ENCODE peak calls at places on chromosomes 7 and 10, in seven cellular contexts. One of them, this sample, is unnamed. For H3K4me1, the result is how much of the 10 kb centered on the place peaks cover.

GRCh38 chr10:88852327-88852726 is 683 bp upstream of the ANKRD22 start:
- DNase-seq in GM23248: no peak
- DNase-seq in H1: no peak
- DNase-seq in breast epithelium: no peak
- DNase-seq in right cardiac atrium: no peak
- DNase-seq in mesenchymal stem cell: no peak
- DNase-seq in A549: no peak
- DNase-seq in this sample: no peak

GRCh38 chr7:90692947-90693346 is 96.8 kb downstream of the CDK14 start:
- DNase-seq in A549: no peak
- DNase-seq in mesenchymal stem cell: no peak
- DNase-seq in GM23248: peak
- DNase-seq in right cardiac atrium: no peak
- DNase-seq in breast epithelium: no peak
- DNase-seq in H1: no peak
- DNase-seq in this sample: no peak

GRCh38 chr7:154682003-154682402 is 320.9 kb downstream of the PAXIP1 start:
- DNase-seq in mesenchymal stem cell: no peak
- DNase-seq in GM23248: no peak
- DNase-seq in A549: no peak
- DNase-seq in H1: no peak
- DNase-seq in breast epithelium: no peak
- DNase-seq in right cardiac atrium: no peak
- DNase-seq in this sample: no peak

GRCh38 chr7:96596120-96596826 is 113.4 kb downstream of the SEM1 start:
- DNase-seq in GM23248: peak
- DNase-seq in breast epithelium: no peak
- DNase-seq in mesenchymal stem cell: peak
- DNase-seq in H1: no peak
- DNase-seq in right cardiac atrium: no peak
- DNase-seq in A549: peak
- DNase-seq in this sample: no peak

GRCh38 chr7:158097511-158098124 is 490.0 kb downstream of the PTPRN2 start:
- DNase-seq in H1: no peak
- DNase-seq in GM23248: no peak
- DNase-seq in breast epithelium: no peak
- DNase-seq in right cardiac atrium: no peak
- DNase-seq in mesenchymal stem cell: no peak
- DNase-seq in A549: no peak
- DNase-seq in this sample: no peak

GRCh38 chr7:17772581-17773288 is 167.6 kb downstream of the SNX13 start:
- DNase-seq in H1: no peak
- DNase-seq in mesenchymal stem cell: peak
- DNase-seq in right cardiac atrium: no peak
- DNase-seq in A549: no peak
- DNase-seq in breast epithelium: no peak
- DNase-seq in GM23248: no peak
- DNase-seq in this sample: no peak

GRCh38 chr7:90957883-90958282 is 306.4 kb upstream of the FZD1 start:
- DNase-seq in right cardiac atrium: no peak
- DNase-seq in A549: no peak
- DNase-seq in mesenchymal stem cell: no peak
- DNase-seq in breast epithelium: no peak
- DNase-seq in H1: no peak
- DNase-seq in GM23248: no peak
- DNase-seq in this sample: no peak

GRCh38 chr7:23404546-23405239 is 65.6 kb downstream of the IGF2BP3 start:
- DNase-seq in A549: no peak
- DNase-seq in H1: no peak
- DNase-seq in right cardiac atrium: no peak
- DNase-seq in breast epithelium: no peak
- DNase-seq in mesenchymal stem cell: peak
- DNase-seq in GM23248: no peak
- DNase-seq in this sample: no peak

GRCh38 chr10:97780991-97781540 is 9.3 kb upstream of the SFRP5 start:
- DNase-seq in breast epithelium: no peak
- DNase-seq in right cardiac atrium: peak
- DNase-seq in H1: no peak
- DNase-seq in mesenchymal stem cell: no peak
- DNase-seq in A549: no peak
- DNase-seq in GM23248: no peak
- DNase-seq in this sample: no peak

GRCh38 chr7:2168612-2169312 is 64.0 kb downstream of the MAD1L1 start:
- DNase-seq in GM23248: no peak
- DNase-seq in right cardiac atrium: peak
- DNase-seq in mesenchymal stem cell: no peak
- DNase-seq in A549: no peak
- DNase-seq in H1: no peak
- DNase-seq in breast epithelium: no peak
- DNase-seq in this sample: no peak

GRCh38 chr10:105844653-105845052 is 1203.6 kb downstream of the SORCS3 start:
- DNase-seq in breast epithelium: no peak
- DNase-seq in GM23248: no peak
- DNase-seq in H1: no peak
- DNase-seq in A549: no peak
- DNase-seq in right cardiac atrium: no peak
- DNase-seq in mesenchymal stem cell: no peak
- DNase-seq in this sample: no peak

GRCh38 chr10:31836569-31837406 is 91.8 kb downstream of the ARHGAP12 start:
- DNase-seq in H1: no peak
- DNase-seq in GM23248: peak
- DNase-seq in breast epithelium: no peak
- DNase-seq in A549: peak
- DNase-seq in mesenchymal stem cell: peak
- DNase-seq in right cardiac atrium: no peak
- DNase-seq in this sample: no peak

GRCh38 chr10:125151824-125152634 is 8.3 kb downstream of the CTBP2 start:
- DNase-seq in H1: peak
- DNase-seq in GM23248: no peak
- DNase-seq in A549: no peak
- DNase-seq in right cardiac atrium: peak
- DNase-seq in mesenchymal stem cell: no peak
- DNase-seq in breast epithelium: no peak
- DNase-seq in this sample: no peak
- H3K4me3 ChIP-seq in H1: peak
- H3K4me3 ChIP-seq in GM23248: no peak
- H3K4me3 ChIP-seq in A549: no peak
- H3K4me3 ChIP-seq in right cardiac atrium: no peak
- H3K4me3 ChIP-seq in mesenchymal stem cell: no peak
- H3K4me3 ChIP-seq in breast epithelium: no peak
- H3K4me3 ChIP-seq in this sample: peak

GRCh38 chr10:81828251-81828650 is 46.7 kb upstream of the NRG3 start:
- DNase-seq in mesenchymal stem cell: no peak
- DNase-seq in H1: no peak
- DNase-seq in right cardiac atrium: no peak
- DNase-seq in A549: no peak
- DNase-seq in breast epithelium: no peak
- DNase-seq in GM23248: no peak
- DNase-seq in this sample: no peak

GRCh38 chr10:81831060-81831459 is 43.9 kb upstream of the NRG3 start:
- DNase-seq in right cardiac atrium: peak
- DNase-seq in mesenchymal stem cell: no peak
- DNase-seq in GM23248: no peak
- DNase-seq in A549: no peak
- DNase-seq in breast epithelium: no peak
- DNase-seq in H1: no peak
- DNase-seq in this sample: no peak
- H3K4me1 ChIP-seq in right cardiac atrium: under half
- H3K4me1 ChIP-seq in mesenchymal stem cell: under half
- H3K4me1 ChIP-seq in GM23248: under half
- H3K4me1 ChIP-seq in A549: under half
- H3K4me1 ChIP-seq in breast epithelium: under half
- H3K4me1 ChIP-seq in H1: under half
- H3K4me1 ChIP-seq in this sample: under half

DNA sequence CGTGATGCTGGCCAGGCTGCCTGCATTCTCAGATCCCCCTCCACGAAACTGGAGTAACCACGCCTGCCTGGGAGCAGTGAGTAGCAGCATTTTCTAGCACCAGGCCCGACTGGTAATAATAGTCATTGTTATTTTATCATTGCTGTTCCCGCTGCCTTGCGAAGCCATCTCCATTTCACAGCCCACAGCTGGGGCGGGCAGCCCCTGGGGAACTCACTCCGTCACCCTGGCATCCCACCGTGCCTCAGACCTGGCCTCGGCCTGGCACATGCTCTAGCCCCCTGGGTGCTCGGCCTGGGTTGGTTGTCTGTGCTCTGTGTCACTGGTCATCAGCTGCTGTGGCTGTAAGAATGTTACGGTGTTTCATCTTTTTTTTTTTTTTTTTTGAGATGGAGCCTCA is 57.7 kb upstream of the SH2B2 start:
- DNase-seq in breast epithelium: no peak
- DNase-seq in A549: no peak
- DNase-seq in mesenchymal stem cell: no peak
- DNase-seq in H1: no peak
- DNase-seq in GM23248: no peak
- DNase-seq in right cardiac atrium: no peak
- DNase-seq in this sample: no peak
- H3K4me3 ChIP-seq in breast epithelium: no peak
- H3K4me3 ChIP-seq in A549: no peak
- H3K4me3 ChIP-seq in mesenchymal stem cell: no peak
- H3K4me3 ChIP-seq in H1: no peak
- H3K4me3 ChIP-seq in GM23248: no peak
- H3K4me3 ChIP-seq in right cardiac atrium: no peak
- H3K4me3 ChIP-seq in this sample: no peak

DNA sequence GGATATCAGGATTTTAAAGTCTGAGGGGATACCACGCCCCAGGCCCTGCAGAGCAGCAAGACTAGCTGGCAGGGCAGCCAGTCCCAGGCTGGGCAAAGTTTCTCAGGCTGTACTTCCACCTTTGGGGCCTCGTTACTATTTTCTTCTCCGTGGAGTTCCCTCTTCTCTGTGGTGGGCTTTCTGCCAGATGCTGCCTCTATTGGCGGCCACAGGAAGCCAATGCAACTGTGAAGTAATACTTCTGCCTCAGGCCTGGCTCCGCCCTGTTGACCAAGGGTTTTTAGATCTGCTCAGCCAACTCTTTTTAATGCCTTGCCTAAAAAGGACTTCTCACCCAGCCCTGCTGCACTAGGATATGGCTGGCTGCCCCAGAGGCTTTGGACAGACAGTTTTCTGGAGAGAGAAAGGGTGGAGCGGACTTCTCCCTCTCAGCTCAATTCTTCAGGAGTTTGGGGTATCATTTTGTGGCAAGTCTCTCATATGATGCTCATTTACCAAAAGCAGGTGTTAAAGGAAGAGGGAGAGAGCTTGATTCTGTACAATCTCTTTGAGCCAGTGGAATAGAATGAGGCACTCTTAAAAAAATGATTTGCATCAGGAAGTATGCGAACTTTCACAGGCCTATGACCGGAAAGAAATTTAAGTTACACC is 67.4 kb downstream of the HHEX start:
- DNase-seq in breast epithelium: peak
- DNase-seq in GM23248: peak
- DNase-seq in A549: peak
- DNase-seq in mesenchymal stem cell: peak
- DNase-seq in right cardiac atrium: peak
- DNase-seq in H1: peak
- DNase-seq in this sample: peak
- H3K4me1 ChIP-seq in breast epithelium: under half
- H3K4me1 ChIP-seq in GM23248: under half
- H3K4me1 ChIP-seq in A549: half or more
- H3K4me1 ChIP-seq in mesenchymal stem cell: under half
- H3K4me1 ChIP-seq in right cardiac atrium: under half
- H3K4me1 ChIP-seq in H1: under half
- H3K4me1 ChIP-seq in this sample: under half

DNA sequence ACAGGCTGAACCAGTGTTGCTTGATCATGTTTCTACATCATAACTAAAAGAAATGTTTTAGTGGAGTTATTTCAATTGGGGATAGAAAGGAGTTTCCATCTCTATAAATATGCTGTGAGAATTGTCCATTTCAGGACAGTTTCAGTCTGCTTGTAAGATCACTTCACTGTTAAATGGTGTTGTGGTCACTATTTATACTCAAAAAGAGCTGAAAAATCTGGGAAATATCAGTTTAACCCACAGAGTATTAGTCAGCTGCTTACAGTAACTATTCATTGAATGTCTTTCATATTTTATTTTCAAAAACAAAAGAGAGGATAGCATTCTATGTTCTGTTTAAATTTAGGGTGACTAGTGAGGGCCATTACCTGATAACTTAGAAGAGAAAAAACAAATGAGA is 85.4 kb upstream of the PLXDC2 start:
- DNase-seq in H1: no peak
- DNase-seq in mesenchymal stem cell: peak
- DNase-seq in GM23248: peak
- DNase-seq in breast epithelium: no peak
- DNase-seq in A549: no peak
- DNase-seq in right cardiac atrium: no peak
- DNase-seq in this sample: no peak
- H3K4me3 ChIP-seq in H1: no peak
- H3K4me3 ChIP-seq in mesenchymal stem cell: no peak
- H3K4me3 ChIP-seq in GM23248: no peak
- H3K4me3 ChIP-seq in breast epithelium: no peak
- H3K4me3 ChIP-seq in A549: no peak
- H3K4me3 ChIP-seq in right cardiac atrium: no peak
- H3K4me3 ChIP-seq in this sample: no peak

GRCh38 chr7:4815121-4815520 is 39.7 kb downstream of the AP5Z1 start:
- DNase-seq in H1: no peak
- DNase-seq in breast epithelium: no peak
- DNase-seq in mesenchymal stem cell: no peak
- DNase-seq in GM23248: no peak
- DNase-seq in A549: no peak
- DNase-seq in right cardiac atrium: no peak
- DNase-seq in this sample: no peak
- H3K4me1 ChIP-seq in H1: under half
- H3K4me1 ChIP-seq in breast epithelium: under half
- H3K4me1 ChIP-seq in mesenchymal stem cell: under half
- H3K4me1 ChIP-seq in GM23248: under half
- H3K4me1 ChIP-seq in A549: under half
- H3K4me1 ChIP-seq in right cardiac atrium: under half
- H3K4me1 ChIP-seq in this sample: under half

DNA sequence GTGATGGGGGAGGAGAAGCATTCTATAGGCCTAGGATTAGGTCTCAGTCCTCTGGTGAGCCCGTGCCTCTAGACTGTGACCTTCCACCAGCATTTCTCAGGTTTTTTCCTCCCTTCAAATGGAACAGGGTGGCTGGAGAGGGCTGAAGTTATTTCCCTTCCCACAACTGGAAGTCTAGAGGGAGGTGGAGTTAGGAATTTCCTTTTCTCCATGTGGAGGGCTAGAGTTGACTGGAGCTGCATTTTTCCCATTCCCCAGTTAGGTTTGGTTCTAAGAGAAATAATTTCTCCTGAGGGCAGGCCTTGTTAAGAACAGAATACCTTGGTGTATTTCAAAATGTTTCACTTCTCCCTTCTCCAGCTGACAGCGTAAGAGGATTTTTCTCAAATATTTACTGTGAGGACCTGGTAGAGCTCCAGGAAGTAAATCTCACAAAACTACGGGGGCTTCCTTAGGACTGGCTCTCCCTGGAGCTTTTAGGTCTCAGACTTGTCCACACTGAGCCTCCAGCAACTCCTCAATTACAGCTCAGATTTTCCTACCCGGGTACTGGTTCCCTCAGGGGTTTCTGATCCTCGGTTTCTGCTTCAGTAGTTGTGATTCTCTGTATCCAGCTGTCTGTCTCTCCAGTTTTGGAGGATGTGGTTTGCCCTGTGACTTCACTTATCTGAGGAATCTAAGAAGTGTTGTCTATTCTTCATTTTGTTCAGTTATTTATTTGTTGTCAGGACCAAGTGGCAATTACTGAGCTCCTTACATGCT is 6.0 kb upstream of the REEP3 start:
- DNase-seq in mesenchymal stem cell: peak
- DNase-seq in A549: peak
- DNase-seq in GM23248: peak
- DNase-seq in breast epithelium: no peak
- DNase-seq in right cardiac atrium: no peak
- DNase-seq in H1: no peak
- DNase-seq in this sample: no peak
- H3K4me3 ChIP-seq in mesenchymal stem cell: no peak
- H3K4me3 ChIP-seq in A549: no peak
- H3K4me3 ChIP-seq in GM23248: peak
- H3K4me3 ChIP-seq in breast epithelium: no peak
- H3K4me3 ChIP-seq in right cardiac atrium: no peak
- H3K4me3 ChIP-seq in H1: no peak
- H3K4me3 ChIP-seq in this sample: peak

This sample was measured in thoracic aorta.